ENCODE peak calls at places on chromosomes 6 and 20, in eight cellular contexts. O, R, B, X, M, P, Z and G are unnamed samples.

GRCh38 chr6:107786709-107787588 is 37.2 kb downstream of the SCML4 start:
- DNase-seq in O (no peak), R (no peak), B (no peak), X (no peak), M (no peak), P (no peak), Z (no peak), G (no peak)

GRCh38 chr6:11525468-11526155 is 11.9 kb upstream of the TMEM170B start:
- DNase-seq in O (no peak), R (peak; percentile 20), B (no peak), X (peak; percentile 31), M (no peak), P (no peak), Z (no peak), G (no peak)

GRCh38 chr6:12483712-12484111 is 193.6 kb downstream of the EDN1 start:
- DNase-seq in O (no peak), R (no peak), B (no peak), X (no peak), M (peak; percentile 95), P (no peak), Z (no peak), G (peak; percentile 86)

GRCh38 chr6:19587238-19587942 is 249.8 kb upstream of the ID4 start:
- DNase-seq in O (no peak), R (no peak), B (no peak), X (no peak), M (no peak), P (no peak), Z (no peak), G (no peak)

GRCh38 chr6:111898452-111898851 is 25.2 kb upstream of the FYN start:
- DNase-seq in O (no peak), R (no peak), B (no peak), X (no peak), M (no peak), P (no peak), Z (no peak), G (no peak)

GRCh38 chr6:26550250-26550993 is 12.3 kb downstream of the HMGN4 start:
- DNase-seq in O (peak; percentile 46), R (peak; percentile 83), B (peak; percentile 69), X (peak; percentile 65), M (peak; percentile 79), P (no peak), Z (peak; percentile 56), G (no peak)

GRCh38 chr6:138533667-138534066 is 34.4 kb upstream of the NHSL1 start:
- DNase-seq in O (no peak), R (no peak), B (no peak), X (no peak), M (no peak), P (no peak), Z (no peak), G (no peak)

GRCh38 chr6:156982168-156982567 is 205.0 kb downstream of the ARID1B start:
- DNase-seq in O (no peak), R (no peak), B (no peak), X (no peak), M (no peak), P (no peak), Z (no peak), G (no peak)

GRCh38 chr20:59515013-59515905 is 89.1 kb upstream of the PHACTR3 start:
- DNase-seq in O (peak; percentile 73), R (peak; percentile 91), B (peak; percentile 29), X (peak; percentile 45), M (peak; percentile 68), P (no peak), Z (peak; percentile 69), G (no peak)

GRCh38 chr6:128491643-128492206 is 28.7 kb downstream of the PTPRK start:
- DNase-seq in O (peak; percentile 63), R (no peak), B (no peak), X (no peak), M (no peak), P (no peak), Z (no peak), G (no peak)

GRCh38 chr6:83536034-83536646 is 23.8 kb downstream of the PRSS35 start:
- DNase-seq in O (no peak), R (peak; percentile 68), B (peak; percentile 68), X (no peak), M (peak; percentile 52), P (no peak), Z (no peak), G (no peak)

GRCh38 chr6:38058022-38058421 is 238.5 kb downstream of the ZFAND3 start:
- DNase-seq in O (no peak), R (no peak), B (no peak), X (no peak), M (no peak), P (no peak), Z (no peak), G (peak; percentile 11)

GRCh38 chr20:3276400-3277015 is 37.5 kb upstream of the SLC4A11 start:
- DNase-seq in O (no peak), R (peak; percentile 25), B (no peak), X (no peak), M (peak; percentile 66), P (no peak), Z (no peak), G (no peak)

GRCh38 chr6:157990321-157991066 is 8.8 kb downstream of the SYNJ2 start:
- DNase-seq in O (no peak), R (no peak), B (no peak), X (no peak), M (no peak), P (no peak), Z (no peak), G (no peak)

GRCh38 chr6:89895273-89895874 is 1.1 kb downstream of the GJA10 start:
- DNase-seq in O (peak; percentile 20), R (peak; percentile 80), B (no peak), X (no peak), M (peak; percentile 11), P (no peak), Z (no peak), G (peak; percentile 20)

GRCh38 chr6:10383312-10384063 is 31.4 kb downstream of the TFAP2A start:
- DNase-seq in O (no peak), R (no peak), B (no peak), X (no peak), M (peak; percentile 60), P (no peak), Z (no peak), G (no peak)

GRCh38 chr6:10381830-10382208 is 33.1 kb downstream of the TFAP2A start:
- DNase-seq in O (no peak), R (no peak), B (no peak), X (no peak), M (no peak), P (no peak), Z (no peak), G (no peak)

GRCh38 chr6:10382322-10382721 is 32.6 kb downstream of the TFAP2A start:
- DNase-seq in O (no peak), R (no peak), B (no peak), X (no peak), M (no peak), P (no peak), Z (no peak), G (no peak)

GRCh38 chr6:10384064-10384317 is 30.9 kb downstream of the TFAP2A start:
- DNase-seq in O (no peak), R (no peak), B (no peak), X (no peak), M (no peak), P (no peak), Z (no peak), G (no peak)

DNA sequence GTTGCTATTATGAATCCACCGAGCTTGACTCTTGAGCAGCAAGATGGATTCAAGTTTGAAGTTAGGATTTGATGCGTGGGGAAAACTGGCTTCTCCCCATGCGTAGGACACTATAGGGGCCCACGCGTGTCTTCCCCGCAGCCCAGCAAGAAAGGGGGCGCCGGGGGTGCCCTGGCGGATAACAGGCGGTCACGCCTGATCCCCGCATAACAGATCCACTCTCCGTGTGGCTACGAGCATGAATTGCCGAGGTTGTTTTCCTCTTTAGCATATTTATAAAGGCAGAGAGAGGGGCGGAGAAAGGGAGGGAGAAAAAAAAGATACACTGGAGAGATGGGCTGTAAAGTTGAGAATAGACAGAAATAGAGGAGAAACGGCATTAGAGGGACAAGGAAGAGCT is 32.1 kb downstream of the TFAP2A start:
- DNase-seq in O (no peak), R (no peak), B (no peak), X (no peak), M (no peak), P (no peak), Z (no peak), G (no peak)
- H3K4me3 ChIP-seq in O (no peak overlapping the region), R (no peak overlapping the region), B (no peak overlapping the region), X (no peak overlapping the region), M (peak overlapping the region; percentile 50), P (no peak overlapping the region), Z (no peak overlapping the region), G (no peak overlapping the region)

DNA sequence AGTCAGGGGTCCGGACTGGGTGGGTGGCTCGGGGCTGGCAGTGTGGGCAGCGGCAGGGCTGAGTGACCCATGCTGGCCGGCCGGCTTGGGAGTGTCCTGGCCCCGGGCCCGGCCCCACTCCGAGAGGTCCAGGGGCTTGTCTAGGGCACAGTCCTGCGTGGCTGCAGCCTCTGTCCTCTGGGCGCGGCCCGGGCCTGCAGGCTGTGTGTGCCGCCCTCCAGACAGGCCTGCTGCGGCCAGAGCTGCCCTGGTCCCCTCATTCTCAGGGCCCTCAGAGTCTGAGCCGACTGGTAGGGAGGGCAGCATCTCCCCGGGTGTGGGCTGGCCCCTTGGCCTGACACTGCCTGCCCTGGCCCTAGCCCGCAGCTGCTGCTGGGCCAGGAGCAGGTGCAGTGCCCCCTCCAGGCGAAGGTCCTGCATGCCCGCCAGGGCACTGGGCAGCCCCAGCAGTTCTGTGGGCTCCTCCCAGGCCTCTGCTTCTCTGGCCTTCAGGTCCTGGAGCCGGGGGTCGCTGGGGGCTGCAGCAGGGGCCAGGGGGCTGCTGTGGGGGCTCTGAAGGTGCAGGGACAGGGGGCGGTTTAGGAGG is 6.9 kb upstream of the CABLES2 start:
- DNase-seq in O (no peak), R (no peak), B (no peak), X (no peak), M (peak; percentile 46), P (no peak), Z (no peak), G (no peak)
- TF ChIP-seq CTCF in O (no peak), R (no peak), B (no peak), X (no peak), M (peak; percentile 26), P (no peak), Z (no peak), G (no peak)

DNA sequence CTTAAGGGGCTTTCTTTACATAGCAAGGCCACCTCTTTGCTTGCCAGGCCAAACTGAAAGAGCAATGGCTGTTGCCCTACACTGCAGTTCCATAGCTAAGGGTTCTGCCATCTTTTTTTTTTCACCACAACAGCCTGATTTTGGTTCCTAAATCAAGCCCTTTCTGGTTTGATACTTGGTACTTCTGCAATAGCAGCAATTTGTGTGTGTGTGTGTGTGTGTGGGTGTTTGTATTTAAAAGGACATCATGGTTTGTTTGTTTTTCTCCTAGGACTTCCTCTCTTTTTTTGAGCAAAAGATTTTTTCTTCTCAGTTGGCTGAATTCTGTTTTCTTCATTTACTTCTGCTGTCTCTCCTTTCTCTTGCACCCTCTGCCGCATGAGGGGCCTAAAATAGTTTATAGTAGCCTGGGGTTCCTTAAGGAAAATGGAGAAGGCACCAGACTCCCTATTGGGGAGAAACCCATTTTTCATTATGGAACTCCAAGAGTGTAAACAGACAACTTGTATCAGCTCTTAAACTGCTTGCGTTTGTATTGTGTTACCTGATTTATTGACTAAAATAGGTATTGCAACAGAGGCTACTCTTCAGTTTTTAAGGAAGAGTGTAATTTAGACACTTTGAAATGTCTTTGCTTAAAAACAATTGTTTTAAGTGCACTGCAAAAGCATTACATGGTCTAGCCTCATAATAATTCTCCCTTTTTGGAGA is 12.3 kb upstream of the GCLC start:
- DNase-seq in O (no peak), R (no peak), B (no peak), X (no peak), M (no peak), P (no peak), Z (no peak), G (no peak)
- H3K27ac ChIP-seq in O (no peak overlapping the region), R (no peak overlapping the region), B (no peak overlapping the region), X (no peak overlapping the region), M (no peak overlapping the region), P (no peak overlapping the region), Z (no peak overlapping the region), G (no peak overlapping the region)

GRCh38 chr6:150593119-150593518 is 6.6 kb upstream of the PLEKHG1 start:
- DNase-seq in O (no peak), R (no peak), B (no peak), X (no peak), M (no peak), P (no peak), Z (no peak), G (no peak)
- H3K4me3 ChIP-seq in O (no peak overlapping the region), R (no peak overlapping the region), B (no peak overlapping the region), X (no peak overlapping the region), M (no peak overlapping the region), P (no peak overlapping the region), Z (no peak overlapping the region), G (no peak overlapping the region)